ENCODE peak calls at places on chromosomes 4 and X, in ten cellular contexts. One of them, this sample, is unnamed.

GRCh38 chr4:1192091-1192492 is 19.7 kb upstream of the SPON2 start:
- DNase-seq in SK-MEL-5: peak; percentile 43
- DNase-seq in tibial artery: peak; percentile 92
- DNase-seq in activated CD4-positive, alpha-beta T cell treated with anti-CD3 and anti-CD28 coated beads for 48 hours: peak; percentile 1
- DNase-seq in activated CD8-positive, alpha-beta memory T cell treated with anti-CD3 and anti-CD28 coated beads for 48 hours: no peak
- DNase-seq in germinal center: no peak
- DNase-seq in Peyer's patch: peak; percentile 40
- DNase-seq in right atrium auricular region: peak; percentile 93
- DNase-seq in GM03348: peak; percentile 96
- DNase-seq in breast epithelium: peak; percentile 83
- DNase-seq in this sample: peak; percentile 53

GRCh38 chr4:11469900-11470708 is 41.4 kb upstream of the HS3ST1 start:
- DNase-seq in germinal center: no peak
- DNase-seq in SK-MEL-5: no peak
- DNase-seq in Peyer's patch: peak; percentile 44
- DNase-seq in GM03348: no peak
- DNase-seq in activated CD4-positive, alpha-beta T cell treated with anti-CD3 and anti-CD28 coated beads for 48 hours: no peak
- DNase-seq in breast epithelium: no peak
- DNase-seq in tibial artery: no peak
- DNase-seq in activated CD8-positive, alpha-beta memory T cell treated with anti-CD3 and anti-CD28 coated beads for 48 hours: no peak
- DNase-seq in right atrium auricular region: no peak
- DNase-seq in this sample: no peak

GRCh38 chr4:891747-892146 is 40.4 kb downstream of the GAK start:
- DNase-seq in breast epithelium: no peak
- DNase-seq in Peyer's patch: no peak
- DNase-seq in tibial artery: no peak
- DNase-seq in germinal center: no peak
- DNase-seq in activated CD4-positive, alpha-beta T cell treated with anti-CD3 and anti-CD28 coated beads for 48 hours: peak; percentile 40
- DNase-seq in GM03348: no peak
- DNase-seq in SK-MEL-5: no peak
- DNase-seq in right atrium auricular region: no peak
- DNase-seq in activated CD8-positive, alpha-beta memory T cell treated with anti-CD3 and anti-CD28 coated beads for 48 hours: no peak
- DNase-seq in this sample: no peak

GRCh38 chr4:125283702-125284279 is 31.0 kb upstream of the FAT4 start:
- DNase-seq in breast epithelium: no peak
- DNase-seq in right atrium auricular region: no peak
- DNase-seq in activated CD8-positive, alpha-beta memory T cell treated with anti-CD3 and anti-CD28 coated beads for 48 hours: no peak
- DNase-seq in activated CD4-positive, alpha-beta T cell treated with anti-CD3 and anti-CD28 coated beads for 48 hours: no peak
- DNase-seq in germinal center: peak; percentile 2
- DNase-seq in tibial artery: no peak
- DNase-seq in SK-MEL-5: peak; percentile 34
- DNase-seq in Peyer's patch: no peak
- DNase-seq in GM03348: peak; percentile 44
- DNase-seq in this sample: no peak

GRCh38 chr4:47639531-47639930 is 154.5 kb downstream of the ATP10D start:
- DNase-seq in breast epithelium: no peak
- DNase-seq in germinal center: no peak
- DNase-seq in activated CD8-positive, alpha-beta memory T cell treated with anti-CD3 and anti-CD28 coated beads for 48 hours: no peak
- DNase-seq in tibial artery: no peak
- DNase-seq in GM03348: no peak
- DNase-seq in Peyer's patch: no peak
- DNase-seq in SK-MEL-5: no peak
- DNase-seq in activated CD4-positive, alpha-beta T cell treated with anti-CD3 and anti-CD28 coated beads for 48 hours: no peak
- DNase-seq in right atrium auricular region: no peak
- DNase-seq in this sample: no peak

GRCh38 chr4:117987464-117987863 is 46.8 kb upstream of the NDST3 start:
- DNase-seq in tibial artery: no peak
- DNase-seq in germinal center: no peak
- DNase-seq in GM03348: no peak
- DNase-seq in right atrium auricular region: no peak
- DNase-seq in breast epithelium: no peak
- DNase-seq in activated CD4-positive, alpha-beta T cell treated with anti-CD3 and anti-CD28 coated beads for 48 hours: no peak
- DNase-seq in activated CD8-positive, alpha-beta memory T cell treated with anti-CD3 and anti-CD28 coated beads for 48 hours: no peak
- DNase-seq in SK-MEL-5: no peak
- DNase-seq in Peyer's patch: no peak
- DNase-seq in this sample: no peak

GRCh38 chr4:77453911-77454310 is 151.7 kb upstream of the CXCL13 start:
- DNase-seq in germinal center: no peak
- DNase-seq in GM03348: no peak
- DNase-seq in SK-MEL-5: no peak
- DNase-seq in Peyer's patch: no peak
- DNase-seq in activated CD8-positive, alpha-beta memory T cell treated with anti-CD3 and anti-CD28 coated beads for 48 hours: no peak
- DNase-seq in tibial artery: no peak
- DNase-seq in right atrium auricular region: no peak
- DNase-seq in activated CD4-positive, alpha-beta T cell treated with anti-CD3 and anti-CD28 coated beads for 48 hours: no peak
- DNase-seq in breast epithelium: no peak
- DNase-seq in this sample: no peak

GRCh38 chr4:14434916-14435315 is 567.4 kb upstream of the CPEB2 start:
- DNase-seq in breast epithelium: no peak
- DNase-seq in germinal center: no peak
- DNase-seq in activated CD8-positive, alpha-beta memory T cell treated with anti-CD3 and anti-CD28 coated beads for 48 hours: no peak
- DNase-seq in GM03348: no peak
- DNase-seq in Peyer's patch: no peak
- DNase-seq in tibial artery: no peak
- DNase-seq in SK-MEL-5: no peak
- DNase-seq in right atrium auricular region: no peak
- DNase-seq in activated CD4-positive, alpha-beta T cell treated with anti-CD3 and anti-CD28 coated beads for 48 hours: no peak
- DNase-seq in this sample: no peak

GRCh38 chr4:120659626-120660170 is 262.8 kb downstream of the PRDM5 start:
- DNase-seq in activated CD4-positive, alpha-beta T cell treated with anti-CD3 and anti-CD28 coated beads for 48 hours: no peak
- DNase-seq in breast epithelium: no peak
- DNase-seq in tibial artery: no peak
- DNase-seq in GM03348: no peak
- DNase-seq in right atrium auricular region: no peak
- DNase-seq in Peyer's patch: no peak
- DNase-seq in germinal center: no peak
- DNase-seq in SK-MEL-5: no peak
- DNase-seq in activated CD8-positive, alpha-beta memory T cell treated with anti-CD3 and anti-CD28 coated beads for 48 hours: no peak
- DNase-seq in this sample: no peak

GRCh38 chr4:112060212-112060611 is 85.0 kb upstream of the FAM241A start:
- DNase-seq in Peyer's patch: no peak
- DNase-seq in GM03348: peak; percentile 46
- DNase-seq in germinal center: no peak
- DNase-seq in right atrium auricular region: no peak
- DNase-seq in SK-MEL-5: peak; percentile 69
- DNase-seq in activated CD8-positive, alpha-beta memory T cell treated with anti-CD3 and anti-CD28 coated beads for 48 hours: no peak
- DNase-seq in tibial artery: no peak
- DNase-seq in breast epithelium: no peak
- DNase-seq in activated CD4-positive, alpha-beta T cell treated with anti-CD3 and anti-CD28 coated beads for 48 hours: no peak
- DNase-seq in this sample: no peak

GRCh38 chrX:30327762-30328161 is 18.6 kb upstream of the NR0B1 start:
- DNase-seq in tibial artery: no peak
- DNase-seq in Peyer's patch: no peak
- DNase-seq in GM03348: no peak
- DNase-seq in activated CD4-positive, alpha-beta T cell treated with anti-CD3 and anti-CD28 coated beads for 48 hours: no peak
- DNase-seq in SK-MEL-5: peak; percentile 4
- DNase-seq in activated CD8-positive, alpha-beta memory T cell treated with anti-CD3 and anti-CD28 coated beads for 48 hours: no peak
- DNase-seq in germinal center: no peak
- DNase-seq in right atrium auricular region: no peak
- DNase-seq in breast epithelium: no peak
- DNase-seq in this sample: no peak

GRCh38 chrX:70433848-70434351 is 10.7 kb upstream of the DLG3 start:
- DNase-seq in activated CD4-positive, alpha-beta T cell treated with anti-CD3 and anti-CD28 coated beads for 48 hours: peak; percentile 81
- DNase-seq in tibial artery: peak; percentile 60
- DNase-seq in germinal center: peak; percentile 72
- DNase-seq in GM03348: peak; percentile 84
- DNase-seq in Peyer's patch: peak; percentile 71
- DNase-seq in breast epithelium: peak; percentile 59
- DNase-seq in right atrium auricular region: peak; percentile 73
- DNase-seq in activated CD8-positive, alpha-beta memory T cell treated with anti-CD3 and anti-CD28 coated beads for 48 hours: no peak
- DNase-seq in SK-MEL-5: peak; percentile 53
- DNase-seq in this sample: peak; percentile 75

GRCh38 chr4:65669008-65669971 is 999 bp downstream of the EPHA5 start:
- DNase-seq in activated CD8-positive, alpha-beta memory T cell treated with anti-CD3 and anti-CD28 coated beads for 48 hours: no peak
- DNase-seq in germinal center: no peak
- DNase-seq in GM03348: peak; percentile 3
- DNase-seq in Peyer's patch: no peak
- DNase-seq in breast epithelium: no peak
- DNase-seq in SK-MEL-5: peak; percentile 19
- DNase-seq in activated CD4-positive, alpha-beta T cell treated with anti-CD3 and anti-CD28 coated beads for 48 hours: no peak
- DNase-seq in tibial artery: no peak
- DNase-seq in right atrium auricular region: no peak
- DNase-seq in this sample: peak; percentile 54